ENCODE peak calls at places on chromosomes 11 and 22, in eight cellular contexts. P, R, C, K, S, N, Y and L are unnamed samples.

GRCh38 chr22:47201186-47201995 is 438.9 kb downstream of the TBC1D22A start:
- DNase-seq in P (no peak), R (no peak), C (no peak), K (no peak), S (no peak), N (peak; percentile 51), Y (peak; percentile 53), L (peak; percentile 90)

GRCh38 chr11:63868399-63869064 is 29.6 kb downstream of the MARK2 start:
- DNase-seq in P (no peak), R (no peak), C (no peak), K (no peak), S (no peak), N (no peak), Y (no peak), L (no peak)

GRCh38 chr11:43947003-43947500 is 4.6 kb downstream of the C11orf96 start:
- DNase-seq in P (peak; percentile 47), R (no peak), C (peak; percentile 19), K (no peak), S (no peak), N (no peak), Y (peak; percentile 70), L (no peak)

GRCh38 chr11:67059671-67060070 is 3.0 kb downstream of the RHOD start:
- DNase-seq in P (no peak), R (no peak), C (no peak), K (no peak), S (no peak), N (no peak), Y (no peak), L (no peak)

GRCh38 chr22:44862981-44863860 is 110.8 kb downstream of the ARHGAP8 start:
- DNase-seq in P (no peak), R (no peak), C (peak; percentile 16), K (no peak), S (no peak), N (peak; percentile 22), Y (no peak), L (no peak)

GRCh38 chr22:44660051-44660830 is 41.8 kb upstream of the PRR5 start:
- DNase-seq in P (no peak), R (no peak), C (no peak), K (no peak), S (no peak), N (no peak), Y (peak; percentile 60), L (no peak)

GRCh38 chr11:95918056-95918455 is 5.9 kb downstream of the MTMR2 start:
- DNase-seq in P (no peak), R (no peak), C (no peak), K (no peak), S (no peak), N (no peak), Y (no peak), L (no peak)

GRCh38 chr11:17542249-17542648 is 2.0 kb downstream of the USH1C start:
- DNase-seq in P (no peak), R (no peak), C (no peak), K (no peak), S (no peak), N (no peak), Y (no peak), L (no peak)

GRCh38 chr11:117841582-117842031 is 17.1 kb upstream of the FXYD2 start:
- DNase-seq in P (no peak), R (peak; percentile 2), C (no peak), K (no peak), S (peak; percentile 16), N (no peak), Y (peak; percentile 44), L (no peak)

GRCh38 chr11:86212212-86212611 is 32.3 kb upstream of the EED start:
- DNase-seq in P (peak; percentile 21), R (no peak), C (no peak), K (no peak), S (no peak), N (no peak), Y (no peak), L (no peak)

GRCh38 chr11:86218125-86219081 is 26.1 kb upstream of the EED start:
- DNase-seq in P (peak; percentile 76), R (no peak), C (peak; percentile 66), K (peak; percentile 61), S (peak; percentile 78), N (peak; percentile 68), Y (no peak), L (no peak)

GRCh38 chr11:86211619-86212018 is 32.9 kb upstream of the EED start:
- DNase-seq in P (no peak), R (no peak), C (no peak), K (no peak), S (no peak), N (no peak), Y (no peak), L (no peak)

GRCh38 chr11:86210898-86211297 is 33.7 kb upstream of the EED start:
- DNase-seq in P (no peak), R (no peak), C (no peak), K (no peak), S (no peak), N (no peak), Y (no peak), L (no peak)

GRCh38 chr11:86214710-86215109 is 29.8 kb upstream of the EED start:
- DNase-seq in P (no peak), R (no peak), C (no peak), K (no peak), S (no peak), N (no peak), Y (no peak), L (no peak)
- TF ChIP-seq CTCF in P (no peak), R (no peak), C (no peak), K (no peak), S (peak; percentile 14), N (no peak), Y (no peak), L (no peak)

GRCh38 chr11:1762537-1763302 is 1.0 kb downstream of the CTSD start:
- DNase-seq in P (no peak), R (peak; percentile 77), C (peak; percentile 19), K (peak; percentile 83), S (peak; percentile 90), N (peak; percentile 73), Y (no peak), L (no peak)
- TF ChIP-seq POLR2A in P (no peak), R (no peak), C (no peak), K (no peak), S (peak; percentile 81), N (no peak), Y (no peak), L (no peak)

DNA sequence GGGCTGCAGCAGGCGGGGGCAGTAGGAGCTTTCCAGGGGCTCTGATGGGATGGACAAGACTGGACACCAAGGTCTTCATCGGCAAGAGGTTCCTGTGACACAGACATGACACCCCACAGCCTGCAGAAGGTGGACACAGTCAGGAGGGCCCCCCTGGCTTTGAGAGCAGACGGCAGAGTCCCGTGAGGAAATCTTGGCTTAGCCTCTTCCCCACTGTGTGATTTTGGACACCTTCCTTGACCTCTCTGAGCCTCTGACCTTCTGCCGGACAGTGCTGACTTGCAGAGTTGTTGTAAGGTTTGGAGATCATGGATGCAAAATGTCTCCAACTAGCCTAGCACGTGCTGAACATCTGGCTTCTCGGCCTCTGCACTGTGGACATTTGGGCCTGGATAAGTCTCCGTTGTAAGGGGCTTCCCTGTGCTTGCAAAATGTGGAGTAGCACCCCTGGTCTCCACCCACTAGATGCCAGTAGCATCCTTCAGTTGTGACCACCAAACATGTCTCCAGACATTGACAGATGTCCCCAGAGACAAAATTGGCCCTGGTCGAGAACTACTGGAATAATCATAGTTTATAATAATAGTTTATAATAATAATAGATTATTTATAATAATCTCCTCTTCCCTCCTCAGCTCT is 54.6 kb downstream of the MCM5 start:
- DNase-seq in P (no peak), R (no peak), C (no peak), K (no peak), S (no peak), N (no peak), Y (no peak), L (no peak)
- TF ChIP-seq CTCF in P (no peak), R (no peak), C (no peak), K (no peak), S (peak; percentile 42), N (peak; percentile 24), Y (no peak), L (no peak)

GRCh38 chr11:60719406-60719805 is 5.1 kb upstream of the MS4A18 start:
- DNase-seq in P (no peak), R (no peak), C (no peak), K (no peak), S (no peak), N (no peak), Y (no peak), L (no peak)

GRCh38 chr11:60724420-60724819 is at the start of gene MS4A18:
- DNase-seq in P (no peak), R (no peak), C (no peak), K (no peak), S (no peak), N (no peak), Y (no peak), L (no peak)

GRCh38 chr11:60720460-60720859 is 4.1 kb upstream of the MS4A18 start:
- DNase-seq in P (no peak), R (no peak), C (no peak), K (no peak), S (no peak), N (no peak), Y (no peak), L (no peak)

GRCh38 chr11:60717956-60718355 is 6.6 kb upstream of the MS4A18 start:
- DNase-seq in P (no peak), R (no peak), C (no peak), K (no peak), S (no peak), N (no peak), Y (no peak), L (no peak)

DNA sequence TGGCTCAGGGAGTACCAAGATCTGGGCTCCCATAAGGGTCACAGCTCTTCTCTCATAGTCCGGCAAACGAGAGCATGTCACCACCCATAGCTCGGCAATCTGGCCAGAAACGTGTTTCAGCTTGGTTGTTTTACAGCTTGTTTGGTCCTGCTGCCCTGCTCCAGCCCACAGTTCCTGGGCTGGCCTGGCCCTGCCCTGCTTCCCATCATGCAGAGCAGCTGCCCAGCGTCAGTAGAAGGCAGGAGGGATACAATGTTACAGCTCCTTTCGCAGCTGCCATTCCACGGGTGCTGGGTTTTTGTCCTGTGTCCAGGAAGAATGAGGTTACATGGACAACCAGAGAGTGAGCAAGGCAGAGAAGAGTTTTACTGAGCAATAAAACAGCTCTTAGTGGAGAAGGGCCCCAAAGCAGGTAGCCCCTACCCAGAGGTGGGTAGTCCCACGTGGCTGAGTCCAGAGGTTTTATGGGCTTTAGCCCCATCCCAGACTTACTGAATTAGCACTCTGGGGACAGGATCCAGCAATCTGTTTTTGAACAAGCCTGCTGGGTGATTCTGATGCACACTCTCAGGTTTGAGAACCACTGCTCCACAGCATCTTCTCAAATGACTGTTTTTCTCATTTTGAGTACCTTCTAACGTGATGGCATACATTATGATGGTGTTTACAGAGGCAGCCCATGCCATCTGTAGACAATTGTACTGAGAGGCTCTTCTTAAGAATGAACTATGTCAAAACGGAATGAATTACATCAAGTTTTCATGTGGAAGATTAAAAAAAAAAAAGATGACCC is 5.8 kb upstream of the MS4A18 start:
- DNase-seq in P (no peak), R (no peak), C (no peak), K (no peak), S (no peak), N (no peak), Y (no peak), L (no peak)
- TF ChIP-seq POLR2A in P (no peak), R (no peak), C (no peak), K (no peak), S (no peak), N (no peak), Y (no peak), L (no peak)